ENCODE peak calls at places on chromosome 21, in ten cellular contexts. One of them, this sample, is unnamed.

GRCh38 chr21:44416193-44416592 is 39.1 kb upstream of the LRRC3 start:
- DNase-seq in sciatic nerve: peak
- DNase-seq in left kidney: no peak
- DNase-seq in stimulated activated CD4-positive, alpha-beta T cell treated with anti-CD3 and anti-CD28 coated beads, Interleukin-1b, Interleukin-23, amount 100 ng/mL, for 48 hours: no peak
- DNase-seq in NCI-H510A: no peak
- DNase-seq in kidney epithelial cell: no peak
- DNase-seq in left lung: peak
- DNase-seq in PC-9: no peak
- DNase-seq in stimulated activated CD8-positive, alpha-beta memory T cell treated with anti-CD3 and anti-CD28 coated beads, Interleukin-12 subunit alpha, Interleukin-12 subunit beta, amount 100 ng/mL, for 4 hours: no peak
- DNase-seq in nucleus accumbens: no peak
- DNase-seq in this sample: no peak

GRCh38 chr21:31862078-31862477 is 10.7 kb upstream of the HUNK start:
- DNase-seq in sciatic nerve: no peak
- DNase-seq in left kidney: no peak
- DNase-seq in stimulated activated CD4-positive, alpha-beta T cell treated with anti-CD3 and anti-CD28 coated beads, Interleukin-1b, Interleukin-23, amount 100 ng/mL, for 48 hours: no peak
- DNase-seq in NCI-H510A: peak
- DNase-seq in kidney epithelial cell: no peak
- DNase-seq in left lung: peak
- DNase-seq in PC-9: no peak
- DNase-seq in stimulated activated CD8-positive, alpha-beta memory T cell treated with anti-CD3 and anti-CD28 coated beads, Interleukin-12 subunit alpha, Interleukin-12 subunit beta, amount 100 ng/mL, for 4 hours: no peak
- DNase-seq in nucleus accumbens: no peak
- DNase-seq in this sample: no peak

GRCh38 chr21:33019885-33020557 is 5.7 kb upstream of the OLIG2 start:
- DNase-seq in sciatic nerve: no peak
- DNase-seq in left kidney: peak
- DNase-seq in stimulated activated CD4-positive, alpha-beta T cell treated with anti-CD3 and anti-CD28 coated beads, Interleukin-1b, Interleukin-23, amount 100 ng/mL, for 48 hours: no peak
- DNase-seq in NCI-H510A: no peak
- DNase-seq in kidney epithelial cell: no peak
- DNase-seq in left lung: no peak
- DNase-seq in PC-9: no peak
- DNase-seq in stimulated activated CD8-positive, alpha-beta memory T cell treated with anti-CD3 and anti-CD28 coated beads, Interleukin-12 subunit alpha, Interleukin-12 subunit beta, amount 100 ng/mL, for 4 hours: no peak
- DNase-seq in nucleus accumbens: no peak
- DNase-seq in this sample: no peak

GRCh38 chr21:39564200-39564599 is 48.5 kb upstream of the B3GALT5 start:
- DNase-seq in sciatic nerve: no peak
- DNase-seq in left kidney: no peak
- DNase-seq in stimulated activated CD4-positive, alpha-beta T cell treated with anti-CD3 and anti-CD28 coated beads, Interleukin-1b, Interleukin-23, amount 100 ng/mL, for 48 hours: no peak
- DNase-seq in NCI-H510A: no peak
- DNase-seq in kidney epithelial cell: no peak
- DNase-seq in left lung: no peak
- DNase-seq in PC-9: no peak
- DNase-seq in stimulated activated CD8-positive, alpha-beta memory T cell treated with anti-CD3 and anti-CD28 coated beads, Interleukin-12 subunit alpha, Interleukin-12 subunit beta, amount 100 ng/mL, for 4 hours: no peak
- DNase-seq in nucleus accumbens: peak
- DNase-seq in this sample: no peak

GRCh38 chr21:45897191-45898027 is 84.2 kb upstream of the COL6A1 start:
- DNase-seq in sciatic nerve: no peak
- DNase-seq in left kidney: no peak
- DNase-seq in stimulated activated CD4-positive, alpha-beta T cell treated with anti-CD3 and anti-CD28 coated beads, Interleukin-1b, Interleukin-23, amount 100 ng/mL, for 48 hours: no peak
- DNase-seq in NCI-H510A: no peak
- DNase-seq in kidney epithelial cell: no peak
- DNase-seq in left lung: no peak
- DNase-seq in PC-9: no peak
- DNase-seq in stimulated activated CD8-positive, alpha-beta memory T cell treated with anti-CD3 and anti-CD28 coated beads, Interleukin-12 subunit alpha, Interleukin-12 subunit beta, amount 100 ng/mL, for 4 hours: no peak
- DNase-seq in nucleus accumbens: no peak
- DNase-seq in this sample: no peak

GRCh38 chr21:36962098-36962780 is 4.2 kb downstream of the HLCS start:
- DNase-seq in sciatic nerve: no peak
- DNase-seq in left kidney: no peak
- DNase-seq in stimulated activated CD4-positive, alpha-beta T cell treated with anti-CD3 and anti-CD28 coated beads, Interleukin-1b, Interleukin-23, amount 100 ng/mL, for 48 hours: no peak
- DNase-seq in NCI-H510A: no peak
- DNase-seq in kidney epithelial cell: no peak
- DNase-seq in left lung: no peak
- DNase-seq in PC-9: no peak
- DNase-seq in stimulated activated CD8-positive, alpha-beta memory T cell treated with anti-CD3 and anti-CD28 coated beads, Interleukin-12 subunit alpha, Interleukin-12 subunit beta, amount 100 ng/mL, for 4 hours: no peak
- DNase-seq in nucleus accumbens: no peak
- DNase-seq in this sample: no peak

GRCh38 chr21:15439726-15440125 is 290.1 kb upstream of the USP25 start:
- DNase-seq in sciatic nerve: no peak
- DNase-seq in left kidney: no peak
- DNase-seq in stimulated activated CD4-positive, alpha-beta T cell treated with anti-CD3 and anti-CD28 coated beads, Interleukin-1b, Interleukin-23, amount 100 ng/mL, for 48 hours: no peak
- DNase-seq in NCI-H510A: no peak
- DNase-seq in kidney epithelial cell: no peak
- DNase-seq in left lung: no peak
- DNase-seq in PC-9: no peak
- DNase-seq in stimulated activated CD8-positive, alpha-beta memory T cell treated with anti-CD3 and anti-CD28 coated beads, Interleukin-12 subunit alpha, Interleukin-12 subunit beta, amount 100 ng/mL, for 4 hours: no peak
- DNase-seq in nucleus accumbens: no peak
- DNase-seq in this sample: no peak

GRCh38 chr21:46151989-46152938 is 3.1 kb downstream of the FTCD start:
- DNase-seq in sciatic nerve: peak
- DNase-seq in left kidney: no peak
- DNase-seq in stimulated activated CD4-positive, alpha-beta T cell treated with anti-CD3 and anti-CD28 coated beads, Interleukin-1b, Interleukin-23, amount 100 ng/mL, for 48 hours: no peak
- DNase-seq in NCI-H510A: no peak
- DNase-seq in kidney epithelial cell: no peak
- DNase-seq in left lung: no peak
- DNase-seq in PC-9: no peak
- DNase-seq in stimulated activated CD8-positive, alpha-beta memory T cell treated with anti-CD3 and anti-CD28 coated beads, Interleukin-12 subunit alpha, Interleukin-12 subunit beta, amount 100 ng/mL, for 4 hours: no peak
- DNase-seq in nucleus accumbens: no peak
- DNase-seq in this sample: no peak

GRCh38 chr21:37907076-37907475 is 9.2 kb downstream of the KCNJ6 start:
- DNase-seq in sciatic nerve: no peak
- DNase-seq in left kidney: no peak
- DNase-seq in stimulated activated CD4-positive, alpha-beta T cell treated with anti-CD3 and anti-CD28 coated beads, Interleukin-1b, Interleukin-23, amount 100 ng/mL, for 48 hours: no peak
- DNase-seq in NCI-H510A: no peak
- DNase-seq in kidney epithelial cell: no peak
- DNase-seq in left lung: no peak
- DNase-seq in PC-9: no peak
- DNase-seq in stimulated activated CD8-positive, alpha-beta memory T cell treated with anti-CD3 and anti-CD28 coated beads, Interleukin-12 subunit alpha, Interleukin-12 subunit beta, amount 100 ng/mL, for 4 hours: no peak
- DNase-seq in nucleus accumbens: no peak
- DNase-seq in this sample: no peak

GRCh38 chr21:26077523-26077922 is 93.0 kb downstream of the APP start:
- DNase-seq in sciatic nerve: no peak
- DNase-seq in left kidney: peak
- DNase-seq in stimulated activated CD4-positive, alpha-beta T cell treated with anti-CD3 and anti-CD28 coated beads, Interleukin-1b, Interleukin-23, amount 100 ng/mL, for 48 hours: no peak
- DNase-seq in NCI-H510A: no peak
- DNase-seq in kidney epithelial cell: no peak
- DNase-seq in left lung: no peak
- DNase-seq in PC-9: no peak
- DNase-seq in stimulated activated CD8-positive, alpha-beta memory T cell treated with anti-CD3 and anti-CD28 coated beads, Interleukin-12 subunit alpha, Interleukin-12 subunit beta, amount 100 ng/mL, for 4 hours: no peak
- DNase-seq in nucleus accumbens: no peak
- DNase-seq in this sample: no peak

GRCh38 chr21:35051287-35051818 is 2.3 kb upstream of the RUNX1 start:
- DNase-seq in sciatic nerve: peak
- DNase-seq in left kidney: peak
- DNase-seq in stimulated activated CD4-positive, alpha-beta T cell treated with anti-CD3 and anti-CD28 coated beads, Interleukin-1b, Interleukin-23, amount 100 ng/mL, for 48 hours: peak
- DNase-seq in NCI-H510A: peak
- DNase-seq in kidney epithelial cell: no peak
- DNase-seq in left lung: peak
- DNase-seq in PC-9: peak
- DNase-seq in stimulated activated CD8-positive, alpha-beta memory T cell treated with anti-CD3 and anti-CD28 coated beads, Interleukin-12 subunit alpha, Interleukin-12 subunit beta, amount 100 ng/mL, for 4 hours: peak
- DNase-seq in nucleus accumbens: peak
- DNase-seq in this sample: peak

GRCh38 chr21:45950740-45951515 is 30.6 kb upstream of the COL6A1 start:
- DNase-seq in sciatic nerve: no peak
- DNase-seq in left kidney: peak
- DNase-seq in stimulated activated CD4-positive, alpha-beta T cell treated with anti-CD3 and anti-CD28 coated beads, Interleukin-1b, Interleukin-23, amount 100 ng/mL, for 48 hours: no peak
- DNase-seq in NCI-H510A: peak
- DNase-seq in kidney epithelial cell: no peak
- DNase-seq in left lung: no peak
- DNase-seq in PC-9: no peak
- DNase-seq in stimulated activated CD8-positive, alpha-beta memory T cell treated with anti-CD3 and anti-CD28 coated beads, Interleukin-12 subunit alpha, Interleukin-12 subunit beta, amount 100 ng/mL, for 4 hours: no peak
- DNase-seq in nucleus accumbens: no peak
- DNase-seq in this sample: peak

GRCh38 chr21:23809573-23809972 is 1797.7 kb downstream of the MRPL39 start:
- DNase-seq in sciatic nerve: no peak
- DNase-seq in left kidney: no peak
- DNase-seq in stimulated activated CD4-positive, alpha-beta T cell treated with anti-CD3 and anti-CD28 coated beads, Interleukin-1b, Interleukin-23, amount 100 ng/mL, for 48 hours: no peak
- DNase-seq in NCI-H510A: no peak
- DNase-seq in kidney epithelial cell: no peak
- DNase-seq in left lung: no peak
- DNase-seq in PC-9: no peak
- DNase-seq in stimulated activated CD8-positive, alpha-beta memory T cell treated with anti-CD3 and anti-CD28 coated beads, Interleukin-12 subunit alpha, Interleukin-12 subunit beta, amount 100 ng/mL, for 4 hours: no peak
- DNase-seq in nucleus accumbens: no peak
- DNase-seq in this sample: no peak

GRCh38 chr21:36509966-36510742 is 30.2 kb upstream of the CLDN14 start:
- DNase-seq in sciatic nerve: no peak
- DNase-seq in left kidney: peak
- DNase-seq in stimulated activated CD4-positive, alpha-beta T cell treated with anti-CD3 and anti-CD28 coated beads, Interleukin-1b, Interleukin-23, amount 100 ng/mL, for 48 hours: no peak
- DNase-seq in NCI-H510A: no peak
- DNase-seq in kidney epithelial cell: no peak
- DNase-seq in left lung: peak
- DNase-seq in PC-9: peak
- DNase-seq in stimulated activated CD8-positive, alpha-beta memory T cell treated with anti-CD3 and anti-CD28 coated beads, Interleukin-12 subunit alpha, Interleukin-12 subunit beta, amount 100 ng/mL, for 4 hours: no peak
- DNase-seq in nucleus accumbens: no peak
- DNase-seq in this sample: peak

GRCh38 chr21:29829514-29830255 is 110.1 kb downstream of the GRIK1 start:
- DNase-seq in sciatic nerve: no peak
- DNase-seq in left kidney: no peak
- DNase-seq in stimulated activated CD4-positive, alpha-beta T cell treated with anti-CD3 and anti-CD28 coated beads, Interleukin-1b, Interleukin-23, amount 100 ng/mL, for 48 hours: no peak
- DNase-seq in NCI-H510A: no peak
- DNase-seq in kidney epithelial cell: no peak
- DNase-seq in left lung: no peak
- DNase-seq in PC-9: no peak
- DNase-seq in stimulated activated CD8-positive, alpha-beta memory T cell treated with anti-CD3 and anti-CD28 coated beads, Interleukin-12 subunit alpha, Interleukin-12 subunit beta, amount 100 ng/mL, for 4 hours: no peak
- DNase-seq in nucleus accumbens: no peak
- DNase-seq in this sample: no peak

GRCh38 chr21:43204638-43205037 is 35.8 kb downstream of the CRYAA start:
- DNase-seq in sciatic nerve: peak
- DNase-seq in left kidney: no peak
- DNase-seq in stimulated activated CD4-positive, alpha-beta T cell treated with anti-CD3 and anti-CD28 coated beads, Interleukin-1b, Interleukin-23, amount 100 ng/mL, for 48 hours: no peak
- DNase-seq in NCI-H510A: no peak
- DNase-seq in kidney epithelial cell: no peak
- DNase-seq in left lung: peak
- DNase-seq in PC-9: no peak
- DNase-seq in stimulated activated CD8-positive, alpha-beta memory T cell treated with anti-CD3 and anti-CD28 coated beads, Interleukin-12 subunit alpha, Interleukin-12 subunit beta, amount 100 ng/mL, for 4 hours: no peak
- DNase-seq in nucleus accumbens: no peak
- DNase-seq in this sample: no peak

This sample was measured in mesendoderm.